ENCODE peak calls at places on chromosomes 2 and 18, in five cellular contexts. G is kidney, N is uterus, A is WTC11, P is neural crest cell. L is an unnamed sample.

GRCh38 chr18:47613929-47614328 is 316.5 kb downstream of the SMAD2 start:
- DNase-seq in N (no peak), P (no peak), A (no peak), G (no peak), L (no peak)

GRCh38 chr18:26386421-26386820 is 160.2 kb downstream of the TAF4B start:
- DNase-seq in P (no peak), N (no peak), G (no peak), A (no peak), L (no peak)

GRCh38 chr2:114668415-114668814 is 226.0 kb downstream of the DPP10 start:
- DNase-seq in G (no peak), N (no peak), A (no peak), P (no peak), L (no peak)

GRCh38 chr2:207239222-207239674 is 73.5 kb upstream of the KLF7 start:
- DNase-seq in A (no peak), P (no peak), G (peak), N (peak), L (peak)

GRCh38 chr2:85935746-85936208 is 47.0 kb upstream of the ST3GAL5 start:
- DNase-seq in N (no peak), G (no peak), P (no peak), A (peak), L (peak)

GRCh38 chr18:22424564-22424963 is 6.8 kb upstream of the CTAGE1 start:
- DNase-seq in N (no peak), P (no peak), A (no peak), G (no peak), L (no peak)

GRCh38 chr2:23492941-23493340 is 108.0 kb downstream of the KLHL29 start:
- DNase-seq in P (no peak), G (no peak), A (no peak), N (no peak), L (peak)

GRCh38 chr18:11108956-11109355 is 40.4 kb downstream of the PIEZO2 start:
- DNase-seq in A (no peak), P (no peak), G (no peak), N (no peak), L (no peak)

GRCh38 chr2:137348301-137348700 is 583.0 kb downstream of the THSD7B start:
- DNase-seq in N (no peak), A (no peak), P (no peak), G (no peak), L (peak)

GRCh38 chr2:181658444-181658843 is 1.5 kb upstream of the CERKL start:
- DNase-seq in N (no peak), G (no peak), A (peak), P (no peak), L (no peak)

GRCh38 chr2:98880266-98881152 is 55.5 kb downstream of the CRACDL start:
- DNase-seq in A (no peak), P (no peak), N (no peak), G (no peak), L (no peak)

GRCh38 chr2:54559593-54560145 is 103.5 kb downstream of the SPTBN1 start:
- DNase-seq in A (no peak), N (peak), P (peak), G (no peak), L (peak)

GRCh38 chr2:105711394-105711793 is 33.3 kb upstream of the NCK2 start:
- DNase-seq in N (no peak), P (no peak), G (no peak), A (no peak), L (no peak)

GRCh38 chr2:203327582-203327917 is 644 bp upstream of the ABI2 start:
- DNase-seq in A (peak), G (no peak), N (no peak), P (no peak), L (no peak)

GRCh38 chr2:46325178-46325928 is 28.1 kb downstream of the EPAS1 start:
- DNase-seq in G (no peak), A (no peak), P (no peak), N (no peak), L (peak)

GRCh38 chr18:24602156-24602555 is 141.7 kb downstream of the HRH4 start:
- DNase-seq in A (no peak), G (no peak), N (no peak), P (no peak), L (no peak)

GRCh38 chr2:133975676-133976428 is 278.0 kb upstream of the MGAT5 start:
- DNase-seq in A (no peak), P (no peak), N (no peak), G (no peak), L (no peak)

GRCh38 chr18:36780748-36781147 is 48.1 kb downstream of the TPGS2 start:
- DNase-seq in G (no peak), A (no peak), P (no peak), N (no peak), L (no peak)

GRCh38 chr2:108413731-108414130 is 35.3 kb upstream of the GCC2 start:
- DNase-seq in P (no peak), A (no peak), G (no peak), N (no peak), L (peak)

GRCh38 chr2:130828461-130828860 is 8.3 kb upstream of the ARHGEF4 start:
- DNase-seq in P (no peak), N (no peak), A (no peak), G (peak), L (peak)

GRCh38 chr2:146820672-146821071 is 1024.2 kb upstream of the ACVR2A start:
- DNase-seq in P (no peak), N (no peak), A (no peak), G (no peak), L (peak)

GRCh38 chr18:44912740-44913478 is 232.2 kb downstream of the SETBP1 start:
- DNase-seq in A (no peak), N (no peak), P (no peak), G (peak), L (no peak)

GRCh38 chr2:121211689-121212151 is 73.3 kb downstream of the TFCP2L1 start:
- DNase-seq in A (no peak), N (no peak), P (no peak), G (peak), L (peak)

GRCh38 chr2:46776687-46777327 is 138.8 kb downstream of the MCFD2 start:
- DNase-seq in A (peak), P (peak), N (peak), G (no peak), L (peak)

GRCh38 chr2:16218651-16219050 is 278.3 kb downstream of the MYCN start:
- DNase-seq in A (peak), G (no peak), N (no peak), P (peak), L (peak)

GRCh38 chr18:23422751-23423418 is 30.2 kb upstream of the RIOK3 start:
- DNase-seq in G (peak), N (no peak), P (no peak), A (no peak), L (peak)

GRCh38 chr2:8090748-8091700 is 590.8 kb upstream of the ID2 start:
- DNase-seq in A (no peak), N (peak), P (no peak), G (no peak), L (peak)

DNA sequence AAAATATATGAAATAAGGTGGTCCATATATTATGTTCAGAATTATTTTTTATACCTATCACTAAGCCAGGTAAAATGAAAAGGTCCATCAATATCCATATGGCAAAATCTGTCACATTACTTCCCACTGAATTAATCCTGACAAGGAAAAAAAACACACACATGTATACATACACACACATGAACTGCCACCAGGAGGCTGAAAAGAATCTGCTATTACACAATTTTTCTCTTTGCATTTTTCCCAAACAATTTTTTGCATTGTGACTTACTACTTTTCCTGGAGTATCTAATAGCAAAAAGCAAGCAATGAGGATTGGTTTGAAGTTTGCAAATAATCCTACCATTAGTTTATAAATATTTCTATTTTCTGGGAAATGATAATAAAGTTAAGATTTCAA is 128.2 kb upstream of the CD226 start:
- DNase-seq in P (no peak), G (no peak), N (no peak), A (no peak), L (no peak)
- TF ChIP-seq CTCF in P (peak), G (no peak), N (no peak), A (no peak), L (no peak)

GRCh38 chr2:215811003-215811402 is 202.3 kb downstream of the MREG start:
- DNase-seq in N (no peak), P (no peak), A (no peak), G (no peak), L (no peak)

GRCh38 chr2:215808194-215808593 is 205.2 kb downstream of the MREG start:
- DNase-seq in G (no peak), A (no peak), N (no peak), P (no peak), L (no peak)

GRCh38 chr2:215811409-215812355 is 201.7 kb downstream of the MREG start:
- DNase-seq in A (no peak), P (no peak), G (no peak), N (no peak), L (no peak)

GRCh38 chr2:215805493-215805892 is 207.9 kb downstream of the MREG start:
- DNase-seq in N (no peak), G (no peak), P (no peak), A (no peak), L (no peak)

DNA sequence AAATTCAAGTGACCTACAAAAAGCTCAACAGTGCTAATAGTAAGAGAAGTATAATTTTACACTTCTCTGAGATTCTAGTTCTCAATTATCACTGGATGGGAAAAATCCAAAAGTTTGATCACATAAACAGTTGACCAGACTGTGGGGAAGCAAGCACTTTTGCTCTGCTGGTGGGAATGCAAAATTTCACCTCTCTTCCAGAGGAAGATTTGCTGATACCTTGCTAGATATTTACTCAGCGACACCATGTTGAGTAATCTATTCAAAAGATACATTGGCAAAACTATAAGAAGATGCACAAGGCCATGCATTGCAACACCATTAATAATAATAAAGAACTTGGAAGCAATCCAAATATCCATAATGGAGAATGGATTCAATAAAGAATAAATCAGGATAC is 204.4 kb downstream of the MREG start:
- DNase-seq in N (no peak), A (no peak), P (no peak), G (no peak), L (no peak)
- TF ChIP-seq CTCF in N (no peak), A (no peak), P (peak), G (no peak), L (no peak)

GRCh38 chr2:32623311-32623706 is 4.5 kb upstream of the TTC27 start:
- DNase-seq in P (no peak), N (no peak), G (no peak), A (no peak), L (no peak)

GRCh38 chr2:32624813-32625212 is 3.0 kb upstream of the TTC27 start:
- DNase-seq in P (no peak), N (no peak), A (no peak), G (no peak), L (no peak)

GRCh38 chr2:32626591-32627221 is 1.1 kb upstream of the TTC27 start:
- DNase-seq in A (no peak), G (no peak), N (no peak), P (no peak), L (no peak)

GRCh38 chr2:32627901-32628645 is at the start of gene TTC27:
- DNase-seq in A (peak), G (peak), N (peak), P (peak), L (peak)

GRCh38 chr2:32627441-32627900 is 379 bp upstream of the TTC27 start:
- DNase-seq in G (peak), P (no peak), N (peak), A (peak), L (no peak)
- TF ChIP-seq CTCF in G (peak), P (peak), N (peak), A (no peak), L (no peak)

DNA sequence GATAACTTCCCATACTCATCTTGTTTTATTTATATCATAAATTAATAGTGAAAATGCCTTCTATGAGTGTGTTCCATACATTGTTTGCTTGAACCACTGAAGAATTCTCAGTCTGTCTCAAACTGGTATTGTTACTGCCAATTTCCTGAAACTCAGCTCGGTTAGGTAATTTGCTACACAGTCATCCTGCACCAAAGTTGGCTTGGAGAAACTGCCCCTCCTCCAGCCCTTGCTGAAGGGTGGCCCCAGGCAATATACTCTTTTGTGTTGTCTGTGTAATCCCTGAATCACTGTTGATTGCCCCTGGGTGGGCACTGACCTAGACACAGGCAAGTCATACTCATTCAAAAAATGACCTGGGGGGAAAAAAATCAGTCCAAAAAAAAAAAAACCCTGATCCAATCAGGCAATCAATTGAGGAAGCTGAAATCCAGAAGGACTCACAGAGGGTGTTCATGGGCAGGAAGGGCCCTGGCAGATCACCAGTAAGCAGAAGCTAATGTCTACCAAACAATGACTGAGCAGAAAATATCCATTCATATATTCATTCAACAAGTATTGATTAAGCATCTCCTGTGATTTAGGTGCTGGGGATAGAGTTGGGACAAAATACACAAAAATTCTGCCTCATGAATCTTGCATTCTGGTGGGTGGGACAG is 3.8 kb upstream of the SESTD1 start:
- DNase-seq in N (no peak), A (no peak), P (no peak), G (no peak), L (peak)
- TF ChIP-seq CTCF in N (no peak), A (no peak), P (no peak), G (no peak), L (no peak)

DNA sequence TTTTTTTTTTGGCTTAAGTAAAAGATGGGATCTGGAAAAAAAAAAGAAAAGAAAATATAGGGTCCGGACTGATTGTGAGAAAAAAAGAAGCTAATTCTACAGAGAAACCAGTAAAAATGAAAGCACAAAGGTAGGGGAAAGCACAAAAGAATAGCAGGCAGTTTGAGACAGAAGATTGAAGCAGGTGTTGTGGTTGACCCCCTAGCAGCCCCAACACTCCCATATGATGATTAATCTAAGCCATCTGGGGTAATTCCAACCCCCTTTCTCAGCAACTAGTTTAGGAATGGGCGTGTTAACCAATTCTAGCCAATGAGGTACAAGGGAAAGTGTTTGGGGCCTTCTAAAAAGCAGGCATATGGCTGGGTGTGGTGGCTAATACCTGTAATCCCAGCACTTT is 77.0 kb downstream of the MBD2 start:
- DNase-seq in A (no peak), P (no peak), G (no peak), N (no peak), L (no peak)
- TF ChIP-seq CTCF in A (no peak), P (no peak), G (no peak), N (no peak), L (no peak)

GRCh38 chr18:29191263-29191662 is 1014.3 kb upstream of the CDH2 start:
- DNase-seq in N (no peak), P (no peak), G (no peak), A (no peak), L (peak)
- TF ChIP-seq CTCF in N (no peak), P (peak), G (peak), A (no peak), L (peak)